ENCODE peak calls at places on chromosomes 11 and 22, in four cellular contexts. H, Q, P and N are unnamed samples.

GRCh38 chr11:120182790-120183491 is 27.9 kb upstream of the OAF start:
- DNase-seq in Q (peak), H (peak), P (no peak), N (no peak)

GRCh38 chr11:120710354-120711187 is 199.0 kb downstream of the GRIK4 start:
- DNase-seq in Q (no peak), H (peak), P (no peak), N (peak)

GRCh38 chr11:105824494-105825013 is 197.5 kb downstream of the MSANTD4 start:
- DNase-seq in Q (no peak), H (no peak), P (no peak), N (no peak)

GRCh38 chr22:49368221-49368975 is 459.3 kb downstream of the BRD1 start:
- DNase-seq in H (peak), Q (no peak), P (no peak), N (no peak)

GRCh38 chr22:22427542-22428065 is 80.9 kb downstream of the ZNF280B start:
- DNase-seq in H (no peak), P (no peak), Q (no peak), N (no peak)

GRCh38 chr11:83194284-83195175 is 1.0 kb downstream of the ANKRD42 start:
- DNase-seq in Q (peak), H (peak), P (peak), N (peak)

GRCh38 chr22:30712094-30712493 is 17.4 kb downstream of the OSBP2 start:
- DNase-seq in H (no peak), P (no peak), Q (no peak), N (no peak)

GRCh38 chr11:96827164-96827563 is 437.4 kb downstream of the JRKL start:
- DNase-seq in P (no peak), H (no peak), Q (no peak), N (peak)

GRCh38 chr11:108927791-108928545 is 263.1 kb downstream of the DDX10 start:
- DNase-seq in Q (no peak), P (peak), H (no peak), N (no peak)

GRCh38 chr11:3782963-3783362 is 14.4 kb downstream of the NUP98 start:
- DNase-seq in P (no peak), H (no peak), Q (no peak), N (no peak)

GRCh38 chr11:27514076-27514475 is 7.5 kb upstream of the LIN7C start:
- DNase-seq in Q (no peak), H (no peak), P (no peak), N (no peak)

GRCh38 chr11:125091247-125091876 is 20.1 kb downstream of the TMEM218 start:
- DNase-seq in H (no peak), P (peak), Q (no peak), N (peak)

GRCh38 chr11:65868076-65868667 is 4.4 kb downstream of the EFEMP2 start:
- DNase-seq in H (peak), P (peak), Q (no peak), N (no peak)

GRCh38 chr11:88579466-88579865 is 241.9 kb upstream of the CTSC start:
- DNase-seq in P (no peak), H (no peak), Q (no peak), N (no peak)

GRCh38 chr22:42848941-42849340 is 8.1 kb downstream of the ARFGAP3 start:
- DNase-seq in Q (no peak), H (peak), P (no peak), N (no peak)

GRCh38 chr11:129849447-129850130 is 33.9 kb downstream of the TMEM45B start:
- DNase-seq in Q (no peak), H (no peak), P (no peak), N (no peak)

GRCh38 chr22:44404341-44405020 is 91.7 kb upstream of the SHISAL1 start:
- DNase-seq in P (no peak), Q (no peak), H (no peak), N (no peak)

GRCh38 chr11:27700351-27701261 is at the start of gene BDNF:
- DNase-seq in H (no peak), Q (peak), P (peak), N (peak)

GRCh38 chr22:19275104-19275503 is 16.4 kb downstream of the CLTCL1 start:
- DNase-seq in H (no peak), Q (no peak), P (no peak), N (no peak)

GRCh38 chr22:35568751-35569725 is 28.4 kb downstream of the RASD2 start:
- DNase-seq in Q (no peak), P (peak), H (no peak), N (peak)

GRCh38 chr11:120133216-120134105 is 4.5 kb downstream of the TRIM29 start:
- DNase-seq in H (peak), Q (peak), P (no peak), N (no peak)

GRCh38 chr22:46084376-46084775 is 66.0 kb upstream of the PPARA start:
- DNase-seq in P (no peak), Q (no peak), H (peak), N (no peak)

GRCh38 chr22:23402275-23403151 is 177.6 kb downstream of the IGLL1 start:
- DNase-seq in Q (peak), H (no peak), P (peak), N (peak)

GRCh38 chr11:115502636-115503082 is 1.6 kb downstream of the CADM1 start:
- DNase-seq in P (peak), Q (no peak), H (no peak), N (no peak)

GRCh38 chr22:22745225-22746060 is 101.0 kb downstream of the GGTLC2 start:
- DNase-seq in P (no peak), Q (no peak), H (no peak), N (peak)